ENCODE peak calls at places on chromosomes 6 and 20, in ten cellular contexts. D is lower leg skin, B is sigmoid colon, H is GM12892, N is ovary, O is H54, P is heart left ventricle, U is transverse colon, K is uterus, M is A549. A is an unnamed sample.

GRCh38 chr6:86961432-86962200 is 24.3 kb downstream of the HTR1E start:
- DNase-seq in M (no peak), K (no peak), H (no peak), N (no peak), O (no peak), U (no peak), D (no peak), P (no peak), B (no peak), A (no peak)

GRCh38 chr6:72553531-72554202 is 68.2 kb upstream of the KCNQ5 start:
- DNase-seq in H (no peak), U (no peak), N (no peak), K (no peak), P (no peak), B (no peak), D (no peak), M (peak), O (peak), A (no peak)

GRCh38 chr6:42979523-42980177 is 669 bp upstream of the PEX6 start:
- DNase-seq in U (no peak), P (no peak), M (peak), H (no peak), O (peak), K (no peak), D (no peak), B (no peak), N (no peak), A (no peak)

GRCh38 chr6:5083813-5084191 is 1.3 kb upstream of the PPP1R3G start:
- DNase-seq in H (no peak), O (no peak), K (no peak), D (no peak), M (no peak), U (no peak), N (no peak), B (no peak), P (no peak), A (no peak)

GRCh38 chr20:20466341-20466879 is 98.5 kb downstream of the INSM1 start:
- DNase-seq in B (no peak), D (no peak), H (no peak), O (no peak), K (no peak), N (no peak), U (no peak), P (no peak), M (no peak), A (no peak)

GRCh38 chr20:53034899-53035298 is 62.7 kb downstream of the TSHZ2 start:
- DNase-seq in M (no peak), U (no peak), N (no peak), P (no peak), O (no peak), D (no peak), B (no peak), K (no peak), H (no peak), A (no peak)

GRCh38 chr6:44439270-44440045 is 52.0 kb downstream of the CDC5L start:
- DNase-seq in O (no peak), N (no peak), U (no peak), B (no peak), P (no peak), H (no peak), M (no peak), D (no peak), K (no peak), A (no peak)

GRCh38 chr6:102841055-102841454 is 1447.5 kb downstream of the GRIK2 start:
- DNase-seq in B (no peak), D (no peak), K (no peak), P (no peak), M (no peak), N (no peak), H (no peak), O (no peak), U (no peak), A (no peak)

GRCh38 chr6:31087494-31088089 is 24.8 kb downstream of the C6orf15 start:
- DNase-seq in D (peak), U (peak), H (peak), K (peak), O (peak), P (peak), B (peak), N (peak), M (peak), A (peak)

GRCh38 chr6:106908386-106908840 is 66.1 kb downstream of the CD24 start:
- DNase-seq in M (no peak), K (no peak), N (no peak), H (no peak), D (no peak), O (no peak), B (no peak), P (no peak), U (no peak), A (no peak)

GRCh38 chr6:25487012-25487411 is 165.0 kb upstream of the SCGN start:
- DNase-seq in P (no peak), U (no peak), D (no peak), M (no peak), H (no peak), K (no peak), N (no peak), O (no peak), B (no peak), A (no peak)

GRCh38 chr20:62929051-62929538 is 2.8 kb upstream of the DIDO1 start:
- DNase-seq in P (peak), B (peak), D (peak), K (peak), H (peak), O (no peak), M (no peak), U (peak), N (peak), A (peak)

GRCh38 chr6:31465185-31465536 is 32.8 kb upstream of the MICB start:
- DNase-seq in H (no peak), P (no peak), U (no peak), D (no peak), N (no peak), B (peak), O (no peak), M (no peak), K (no peak), A (no peak)

GRCh38 chr6:112622036-112622435 is 274.9 kb downstream of the RFPL4B start:
- DNase-seq in O (no peak), K (no peak), U (no peak), D (no peak), B (no peak), N (no peak), H (no peak), P (no peak), M (no peak), A (no peak)

GRCh38 chr6:15557174-15557573 is 105.7 kb downstream of the DTNBP1 start:
- DNase-seq in O (no peak), K (no peak), D (no peak), P (no peak), M (no peak), B (no peak), H (no peak), N (no peak), U (no peak), A (no peak)

GRCh38 chr20:59831024-59831900 is 102.2 kb downstream of the SYCP2 start:
- DNase-seq in O (no peak), K (no peak), D (no peak), U (peak), H (no peak), P (no peak), M (no peak), N (no peak), B (peak), A (no peak)
- TF ChIP-seq POLR2A in O (no peak), K (no peak), D (no peak), U (no peak), H (no peak), P (no peak), M (no peak), N (no peak), B (no peak), A (no peak)

GRCh38 chr6:27864906-27865883 is 47.0 kb downstream of the OR2B2 start:
- DNase-seq in K (peak), B (peak), P (peak), H (peak), N (peak), D (peak), O (peak), M (peak), U (peak), A (peak)
- TF ChIP-seq POLR2A in K (peak), B (peak), P (no peak), H (peak), N (peak), D (no peak), O (peak), M (peak), U (peak), A (peak)

GRCh38 chr20:18587665-18588553 is at the start of gene DTD1:
- DNase-seq in K (peak), H (peak), D (peak), P (peak), O (peak), B (peak), N (peak), U (peak), M (peak), A (peak)
- TF ChIP-seq POLR2A in K (no peak), H (peak), D (no peak), P (no peak), O (peak), B (no peak), N (no peak), U (no peak), M (peak), A (peak)

DNA sequence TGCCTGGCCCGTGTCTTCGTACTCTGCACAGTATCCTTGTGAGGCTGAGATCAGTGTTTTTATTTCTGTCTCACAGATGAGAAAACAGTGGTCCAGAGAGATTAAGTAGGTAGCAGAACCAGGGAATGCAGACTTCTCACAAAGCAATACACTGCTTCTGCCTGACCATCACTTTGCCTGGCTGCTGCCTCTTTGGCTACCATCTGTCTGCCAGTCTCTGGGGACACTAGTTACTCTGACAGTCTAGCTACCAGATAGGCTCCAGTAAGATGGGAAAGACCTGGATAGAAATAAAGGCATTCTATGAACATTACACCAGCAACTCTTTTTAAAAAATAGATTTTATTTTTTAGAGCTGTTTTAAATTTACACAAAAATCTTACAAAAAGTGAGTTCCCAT is 96.9 kb downstream of the PHACTR3 start:
- DNase-seq in U (no peak), N (no peak), H (no peak), K (no peak), D (no peak), P (no peak), O (no peak), M (no peak), B (no peak), A (no peak)
- TF ChIP-seq POLR2A in U (no peak), N (no peak), H (no peak), K (no peak), D (no peak), P (no peak), O (no peak), M (no peak), B (no peak), A (no peak)

A was measured in body of pancreas.